ENCODE peak calls at places on chromosomes 4 and X, in four cellular contexts. E, V, R and J are unnamed samples.

GRCh38 chr4:87543835-87544461 is 14.8 kb upstream of the SPARCL1 start:
- DNase-seq in V (no peak), E (no peak), R (no peak), J (no peak)

GRCh38 chr4:1195894-1196401 is 23.6 kb upstream of the SPON2 start:
- DNase-seq in V (peak), E (no peak), R (no peak), J (no peak)

GRCh38 chr4:25532579-25532978 is 123.1 kb upstream of the SLC34A2 start:
- DNase-seq in R (no peak), V (no peak), E (no peak), J (no peak)

GRCh38 chr4:40427138-40427537 is 92.0 kb downstream of the CHRNA9 start:
- DNase-seq in R (no peak), V (no peak), E (no peak), J (no peak)

GRCh38 chr4:147736458-147736857 is 4.6 kb downstream of the ARHGAP10 start:
- DNase-seq in R (no peak), E (no peak), V (no peak), J (no peak)

GRCh38 chr4:162699629-162700028 is 467.1 kb downstream of the NAF1 start:
- DNase-seq in V (no peak), R (no peak), E (no peak), J (no peak)

GRCh38 chr4:15550491-15550890 is 80.8 kb downstream of the CC2D2A start:
- DNase-seq in V (no peak), R (no peak), E (no peak), J (no peak)

GRCh38 chrX:16431266-16431665 is 218.7 kb upstream of the S100G start:
- DNase-seq in E (no peak), R (no peak), V (no peak), J (no peak)

GRCh38 chr4:70531981-70532380 is 13.6 kb downstream of the AMTN start:
- DNase-seq in V (no peak), E (no peak), R (no peak), J (no peak)

GRCh38 chr4:188534917-188535316 is 395.7 kb downstream of the TRIML1 start:
- DNase-seq in R (no peak), E (no peak), V (no peak), J (no peak)

GRCh38 chr4:177235026-177235425 is 74.6 kb upstream of the NEIL3 start:
- DNase-seq in V (no peak), R (no peak), E (no peak), J (no peak)

GRCh38 chr4:81756973-81757372 is 285.3 kb upstream of the RASGEF1B start:
- DNase-seq in V (no peak), R (no peak), E (no peak), J (no peak)

GRCh38 chrX:138925330-138925729 is 213.8 kb upstream of the FGF13 start:
- DNase-seq in V (no peak), R (no peak), E (no peak), J (no peak)

GRCh38 chr4:16827762-16828724 is 70.4 kb downstream of the LDB2 start:
- DNase-seq in V (no peak), R (no peak), E (no peak), J (no peak)

GRCh38 chrX:386768-387575 is at the start of gene PPP2R3B:
- DNase-seq in R (peak), V (peak), E (no peak), J (no peak)

GRCh38 chrX:112967341-112967740 is 126.7 kb upstream of the AMOT start:
- DNase-seq in R (no peak), E (no peak), V (no peak), J (no peak)

GRCh38 chrX:155216940-155217450 is 735 bp downstream of the VBP1 start:
- DNase-seq in V (no peak), R (no peak), E (no peak), J (no peak)

GRCh38 chrX:34578237-34578636 is 78.8 kb downstream of the TMEM47 start:
- DNase-seq in R (no peak), V (no peak), E (no peak), J (no peak)

GRCh38 chr4:48071171-48071570 is 54.6 kb downstream of the NIPAL1 start:
- DNase-seq in E (no peak), V (no peak), R (no peak), J (no peak)

GRCh38 chrX:72123471-72124185 is 8.1 kb downstream of the RTL5 start:
- DNase-seq in V (peak), R (no peak), E (no peak), J (no peak)

GRCh38 chr4:85901500-85901899 is 426.6 kb downstream of the ARHGAP24 start:
- DNase-seq in E (no peak), V (no peak), R (no peak), J (no peak)

GRCh38 chr4:117400039-117400835 is 314.9 kb upstream of the TRAM1L1 start:
- DNase-seq in R (no peak), E (no peak), V (no peak), J (no peak)

GRCh38 chrX:69032601-69033000 is 132.7 kb downstream of the PJA1 start:
- DNase-seq in E (no peak), V (no peak), R (no peak), J (no peak)

GRCh38 chr4:47690611-47691010 is 147.3 kb downstream of the CORIN start:
- DNase-seq in R (no peak), E (no peak), V (no peak), J (no peak)

GRCh38 chr4:88621763-88622327 is 29.6 kb downstream of the HERC3 start:
- DNase-seq in R (no peak), E (no peak), V (no peak), J (no peak)

GRCh38 chrX:21946925-21947641 is 6.6 kb downstream of the SMS start:
- DNase-seq in E (no peak), V (no peak), R (no peak), J (no peak)

GRCh38 chr4:99652596-99653436 is 4.8 kb downstream of the C4orf54 start:
- DNase-seq in R (no peak), V (no peak), E (peak), J (no peak)

GRCh38 chr4:77952399-77952974 is 89.9 kb downstream of the MRPL1 start:
- DNase-seq in R (no peak), E (no peak), V (no peak), J (no peak)

GRCh38 chr4:42708625-42709024 is 51.7 kb upstream of the ATP8A1 start:
- DNase-seq in E (no peak), R (no peak), V (no peak), J (no peak)

GRCh38 chr4:89509708-89510269 is 202.2 kb upstream of the GPRIN3 start:
- DNase-seq in E (no peak), V (no peak), R (no peak), J (no peak)